ENCODE peak calls at places on chromosomes 12 and 14, in seven cellular contexts. Z is IMR-90, E is RWPE1, I is HFFc6, X is GM13976, Y is progenitor cell of endocrine pancreas, L is thyroid gland. H is an unnamed sample.

GRCh38 chr12:4153343-4153892 is 120.1 kb upstream of the CCND2 start:
- DNase-seq in Z (no peak), E (no peak), I (no peak), X (peak), Y (no peak), L (no peak), H (peak)

GRCh38 chr14:92914087-92914656 is 8.8 kb upstream of the CHGA start:
- DNase-seq in Z (peak), E (no peak), I (no peak), X (peak), Y (peak), L (peak), H (peak)

GRCh38 chr12:113831016-113831415 is 135.1 kb downstream of the RBM19 start:
- DNase-seq in Z (peak), E (no peak), I (peak), X (no peak), Y (no peak), L (no peak), H (no peak)

GRCh38 chr14:79809849-79810612 is 401.3 kb downstream of the DIO2 start:
- DNase-seq in Z (peak), E (no peak), I (no peak), X (no peak), Y (no peak), L (no peak), H (no peak)

GRCh38 chr12:89552376-89552775 is 26.5 kb upstream of the POC1B start:
- DNase-seq in Z (peak), E (no peak), I (no peak), X (no peak), Y (no peak), L (no peak), H (no peak)

GRCh38 chr14:100669011-100669412 is 57.7 kb upstream of the DLK1 start:
- DNase-seq in Z (no peak), E (no peak), I (no peak), X (no peak), Y (no peak), L (no peak), H (no peak)

GRCh38 chr12:102631274-102631673 is 150.9 kb upstream of the IGF1 start:
- DNase-seq in Z (peak), E (peak), I (peak), X (no peak), Y (no peak), L (no peak), H (no peak)

GRCh38 chr12:40569626-40570179 is 122.5 kb upstream of the CNTN1 start:
- DNase-seq in Z (peak), E (no peak), I (no peak), X (no peak), Y (no peak), L (no peak), H (no peak)

GRCh38 chr14:106419432-106419831 is 893.0 kb downstream of the TMEM121 start:
- DNase-seq in Z (no peak), E (no peak), I (no peak), X (no peak), Y (no peak), L (no peak), H (no peak)

GRCh38 chr12:48977290-48978281 is 536 bp upstream of the WNT1 start:
- DNase-seq in Z (peak), E (no peak), I (peak), X (peak), Y (peak), L (peak), H (peak)

GRCh38 chr12:48978741-48979601 is 849 bp downstream of the WNT1 start:
- DNase-seq in Z (no peak), E (no peak), I (no peak), X (no peak), Y (no peak), L (no peak), H (peak)

GRCh38 chr12:48979602-48980388 is 1.7 kb downstream of the WNT1 start:
- DNase-seq in Z (no peak), E (no peak), I (no peak), X (peak), Y (no peak), L (no peak), H (peak)

GRCh38 chr12:48980389-48980952 is 2.3 kb downstream of the WNT1 start:
- DNase-seq in Z (no peak), E (no peak), I (no peak), X (peak), Y (no peak), L (no peak), H (peak)

DNA sequence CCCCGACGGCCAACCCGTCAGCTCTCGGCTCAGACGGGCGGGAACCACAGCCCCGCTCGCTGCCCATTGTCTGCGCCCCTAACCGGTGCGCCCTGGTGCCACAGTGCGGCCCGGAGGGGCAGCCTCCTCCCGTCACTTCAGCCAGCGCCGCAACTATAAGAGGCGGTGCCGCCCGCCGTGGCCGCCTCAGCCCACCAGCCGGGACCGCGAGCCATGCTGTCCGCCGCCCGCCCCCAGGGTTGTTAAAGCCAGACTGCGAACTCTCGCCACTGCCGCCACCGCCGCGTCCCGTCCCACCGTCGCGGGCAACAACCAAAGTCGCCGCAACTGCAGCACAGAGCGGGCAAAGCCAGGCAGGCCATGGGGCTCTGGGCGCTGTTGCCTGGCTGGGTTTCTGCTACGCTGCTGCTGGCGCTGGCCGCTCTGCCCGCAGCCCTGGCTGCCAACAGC is at the start of gene WNT1:
- DNase-seq in Z (no peak), E (no peak), I (no peak), X (no peak), Y (no peak), L (no peak), H (no peak)
- TF ChIP-seq CTCF in Z (no peak), E (peak), I (peak), X (peak), Y (no peak), L (no peak), H (no peak)

GRCh38 chr12:127559349-127560040 is 707.5 kb upstream of the TMEM132C start:
- DNase-seq in Z (peak), E (peak), I (peak), X (no peak), Y (no peak), L (peak), H (no peak)
- TF ChIP-seq CTCF in Z (peak), E (no peak), I (peak), X (no peak), Y (peak), L (no peak), H (no peak)

GRCh38 chr14:42918615-42919014 is 1311.9 kb downstream of the LRFN5 start:
- DNase-seq in Z (no peak), E (no peak), I (no peak), X (no peak), Y (no peak), L (no peak), H (no peak)
- TF ChIP-seq CTCF in Z (no peak), E (no peak), I (no peak), X (no peak), Y (no peak), L (no peak), H (no peak)

GRCh38 chr12:64451687-64452558 is at the start of gene TBK1:
- DNase-seq in Z (peak), E (peak), I (peak), X (peak), Y (peak), L (peak), H (peak)
- TF ChIP-seq CTCF in Z (peak), E (no peak), I (peak), X (no peak), Y (peak), L (no peak), H (peak)

DNA sequence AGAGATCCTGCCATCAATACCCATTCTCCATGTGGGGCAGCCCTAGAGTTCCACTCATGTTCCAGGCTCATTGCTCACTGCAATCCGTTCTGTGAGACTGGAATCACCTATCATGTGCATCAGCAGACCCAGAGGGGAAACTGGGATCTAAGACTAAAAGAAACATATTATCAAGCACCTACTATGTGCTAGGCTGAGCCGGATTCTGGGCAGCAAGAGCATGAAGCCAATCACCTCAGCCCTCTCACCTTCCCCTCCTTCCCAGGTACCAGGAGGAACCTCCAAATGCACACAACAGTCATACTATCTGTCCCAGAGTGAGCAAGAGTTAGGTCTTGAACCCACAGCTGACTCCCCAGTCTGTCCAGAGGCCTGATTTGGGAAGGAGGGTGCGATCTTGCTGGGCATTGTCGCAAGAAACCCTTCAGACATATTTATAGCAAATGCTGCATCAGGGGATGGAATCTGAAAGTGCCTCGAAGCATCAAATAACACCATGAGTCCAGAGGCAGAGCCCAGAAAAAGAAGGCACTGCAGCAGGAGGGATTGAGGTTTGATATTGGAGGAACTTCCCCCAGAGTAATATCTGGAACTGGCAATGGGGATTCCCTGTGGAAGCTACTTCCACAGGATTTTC is 6.7 kb upstream of the CACNB3 start:
- DNase-seq in Z (peak), E (no peak), I (no peak), X (no peak), Y (no peak), L (no peak), H (no peak)
- TF ChIP-seq CTCF in Z (no peak), E (no peak), I (no peak), X (no peak), Y (no peak), L (no peak), H (no peak)

GRCh38 chr14:55843718-55844403 is 263.9 kb downstream of the KTN1 start:
- DNase-seq in Z (peak), E (no peak), I (no peak), X (no peak), Y (no peak), L (no peak), H (no peak)
- TF ChIP-seq CTCF in Z (peak), E (peak), I (peak), X (no peak), Y (no peak), L (peak), H (no peak)

DNA sequence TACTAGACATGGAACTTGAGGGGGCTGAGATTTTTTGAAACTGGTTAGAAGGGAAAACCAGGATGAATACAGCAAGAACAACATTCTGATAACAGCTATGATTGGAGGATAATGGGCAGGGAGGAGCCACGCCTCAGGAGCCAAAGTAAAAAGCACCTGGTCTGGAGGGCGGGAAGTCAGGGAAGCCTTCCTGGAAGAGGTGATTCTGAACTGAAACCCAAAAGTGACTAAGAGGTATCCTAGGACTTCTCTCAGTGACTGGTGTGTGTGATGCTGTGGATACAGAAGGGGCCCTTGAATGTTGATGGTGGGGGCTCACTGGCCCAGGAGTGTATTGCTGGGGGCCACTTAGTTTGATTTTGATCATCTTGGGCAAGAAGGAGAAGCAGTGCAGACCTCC is 18.8 kb upstream of the GPR68 start:
- DNase-seq in Z (no peak), E (no peak), I (no peak), X (no peak), Y (no peak), L (no peak), H (no peak)
- TF ChIP-seq CTCF in Z (no peak), E (no peak), I (no peak), X (no peak), Y (no peak), L (no peak), H (no peak)

GRCh38 chr12:110699591-110700445 is 10.9 kb upstream of the HVCN1 start:
- DNase-seq in Z (no peak), E (no peak), I (no peak), X (no peak), Y (no peak), L (no peak), H (no peak)

GRCh38 chr12:110694330-110694891 is 5.5 kb upstream of the HVCN1 start:
- DNase-seq in Z (no peak), E (no peak), I (no peak), X (no peak), Y (no peak), L (peak), H (no peak)

GRCh38 chr12:110696283-110696682 is 7.4 kb upstream of the HVCN1 start:
- DNase-seq in Z (no peak), E (no peak), I (no peak), X (no peak), Y (no peak), L (no peak), H (no peak)

GRCh38 chr12:110702081-110702480 is 13.2 kb upstream of the HVCN1 start:
- DNase-seq in Z (no peak), E (no peak), I (no peak), X (no peak), Y (no peak), L (no peak), H (no peak)

DNA sequence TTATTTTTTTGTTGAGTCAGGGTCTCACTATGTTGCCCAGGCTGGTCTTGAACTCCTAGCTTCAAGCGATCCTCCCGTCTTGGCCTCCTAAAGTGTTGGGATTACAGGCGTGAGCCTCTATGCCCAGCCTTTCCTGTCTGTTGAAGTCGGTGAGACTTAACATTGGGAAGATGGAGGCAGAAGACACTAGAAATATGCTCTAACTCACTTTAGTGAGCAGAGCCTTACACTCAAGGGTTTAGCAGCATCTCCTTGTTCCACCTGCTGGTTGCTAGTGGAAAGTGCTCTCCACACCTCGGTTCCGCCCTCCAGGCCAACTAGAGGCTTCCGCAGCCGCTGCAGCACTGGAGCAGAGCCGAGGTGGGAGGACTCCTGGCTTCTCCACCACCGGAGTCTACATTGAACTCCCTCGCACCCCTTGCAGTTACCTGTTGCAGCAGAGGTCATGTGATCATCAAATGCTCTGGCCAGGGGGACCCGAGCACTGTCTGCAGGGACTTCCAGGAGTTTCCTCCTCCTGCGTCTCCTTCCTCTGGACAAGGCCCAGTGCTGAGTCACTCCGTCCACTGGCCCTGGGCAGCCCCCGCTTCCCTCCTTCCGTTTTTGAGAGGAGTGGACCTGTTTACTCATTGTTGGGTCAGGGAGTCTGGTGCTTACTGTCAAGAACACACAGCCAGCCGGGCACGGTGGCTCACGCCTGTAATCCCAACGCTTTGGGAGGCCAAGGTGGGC is 9.4 kb upstream of the HVCN1 start:
- DNase-seq in Z (peak), E (peak), I (peak), X (peak), Y (peak), L (peak), H (peak)
- TF ChIP-seq CTCF in Z (peak), E (peak), I (peak), X (peak), Y (peak), L (peak), H (peak)

GRCh38 chr14:31283153-31283552 is 75.6 kb upstream of the HECTD1 start:
- DNase-seq in Z (no peak), E (no peak), I (no peak), X (no peak), Y (no peak), L (no peak), H (no peak)

GRCh38 chr14:31291210-31291609 is 83.6 kb upstream of the HECTD1 start:
- DNase-seq in Z (no peak), E (no peak), I (no peak), X (no peak), Y (no peak), L (no peak), H (no peak)

GRCh38 chr14:31283568-31284252 is 76.1 kb upstream of the HECTD1 start:
- DNase-seq in Z (no peak), E (no peak), I (no peak), X (no peak), Y (no peak), L (no peak), H (no peak)

GRCh38 chr14:31287294-31287972 is 79.8 kb upstream of the HECTD1 start:
- DNase-seq in Z (no peak), E (no peak), I (no peak), X (no peak), Y (no peak), L (no peak), H (no peak)

GRCh38 chr14:31286456-31287293 is 79.1 kb upstream of the HECTD1 start:
- DNase-seq in Z (no peak), E (no peak), I (no peak), X (no peak), Y (no peak), L (no peak), H (no peak)
- TF ChIP-seq CTCF in Z (no peak), E (peak), I (peak), X (no peak), Y (peak), L (peak), H (no peak)

DNA sequence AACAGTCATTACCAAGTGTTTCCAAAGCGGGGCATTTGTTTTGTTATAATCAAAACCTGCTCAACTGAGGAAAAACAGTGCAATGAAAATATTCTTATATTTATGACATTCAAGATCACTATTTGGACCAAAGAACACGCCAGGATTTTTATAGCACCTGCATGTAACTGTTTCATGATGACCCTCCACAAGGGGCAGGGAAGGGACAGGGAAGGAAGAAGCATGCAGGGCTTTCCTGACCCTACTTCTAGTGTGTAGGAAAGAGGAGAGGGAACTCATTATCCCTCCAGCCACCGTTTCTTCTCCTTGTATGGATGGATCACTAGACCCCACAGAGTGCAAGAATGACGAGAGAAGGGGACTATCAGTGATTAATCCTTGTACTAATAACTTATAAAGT is 49.4 kb downstream of the SPPL3 start:
- DNase-seq in Z (no peak), E (no peak), I (no peak), X (no peak), Y (no peak), L (no peak), H (no peak)
- TF ChIP-seq CTCF in Z (no peak), E (no peak), I (no peak), X (no peak), Y (no peak), L (no peak), H (no peak)